ENCODE peak calls at places on chromosome 12, in nine cellular contexts. D is posterior cingulate gyrus; B is activated CD4-positive, alpha-beta memory T cell treated with anti-CD3 and anti-CD28 coated beads, Interleukin-2, amount 10 ng/mL, durations not matched to agents 7 days and 5 days; C is ascending aorta; O is activated CD8-positive, alpha-beta T cell treated with anti-CD3 and anti-CD28 coated beads, Interleukin-2, amount 10 ng/mL, durations not matched to agents 7 days and 5 days; H is heart right ventricle; X is H1; Z is skeletal muscle cell; A is NCI-H774. V is an unnamed sample.

GRCh38 chr12:13171921-13172859 is 24.3 kb upstream of the EMP1 start:
- DNase-seq in D (no peak), B (no peak), C (peak), O (peak), H (no peak), X (peak), Z (no peak), A (no peak), V (peak)

GRCh38 chr12:116595186-116595585 is 36.0 kb downstream of the MAP1LC3B2 start:
- DNase-seq in D (no peak), B (no peak), C (no peak), O (no peak), H (no peak), X (no peak), Z (no peak), A (no peak), V (no peak)

GRCh38 chr12:11576104-11576503 is 73.4 kb upstream of the ETV6 start:
- DNase-seq in D (no peak), B (no peak), C (no peak), O (no peak), H (no peak), X (no peak), Z (peak), A (no peak), V (peak)

GRCh38 chr12:59649203-59649602 is 53.4 kb downstream of the SLC16A7 start:
- DNase-seq in D (no peak), B (no peak), C (no peak), O (no peak), H (no peak), X (no peak), Z (no peak), A (no peak), V (no peak)

GRCh38 chr12:87439990-87440827 is 589.0 kb downstream of the C12orf50 start:
- DNase-seq in D (no peak), B (no peak), C (peak), O (no peak), H (no peak), X (no peak), Z (peak), A (no peak), V (peak)

GRCh38 chr12:112191840-112192321 is 66.5 kb downstream of the TRAFD1 start:
- DNase-seq in D (no peak), B (no peak), C (no peak), O (no peak), H (no peak), X (no peak), Z (no peak), A (no peak), V (no peak)

GRCh38 chr12:5716991-5717390 is 228.1 kb downstream of the ANO2 start:
- DNase-seq in D (no peak), B (no peak), C (no peak), O (no peak), H (no peak), X (no peak), Z (no peak), A (no peak), V (peak)

GRCh38 chr12:114529956-114530355 is 124.0 kb upstream of the TBX5 start:
- DNase-seq in D (no peak), B (no peak), C (no peak), O (no peak), H (no peak), X (no peak), Z (no peak), A (no peak), V (no peak)